ENCODE peak calls at places on chromosomes 5 and 9, in four cellular contexts. S is NCI-H1436 treated with DMSO at 0.1 percent for 48 hours; Y is stimulated activated CD4-positive, alpha-beta T cell treated with anti-CD3 and anti-CD28 coated beads, Interleukin-15, amount 100 ng/mL, for 24 hours; K is foreskin fibroblast. N is an unnamed sample.

GRCh38 chr5:172694541-172694940 is 53.5 kb downstream of the NEURL1B start:
- DNase-seq in S (no peak), Y (no peak), K (no peak), N (no peak)

GRCh38 chr9:96680812-96681499 is 25.8 kb upstream of the PRXL2C start:
- DNase-seq in S (no peak), Y (no peak), K (no peak), N (peak)

GRCh38 chr5:150625164-150625535 is 15.3 kb upstream of the SYNPO start:
- DNase-seq in S (no peak), Y (no peak), K (no peak), N (no peak)

GRCh38 chr5:144207875-144208444 is 37.3 kb downstream of the KCTD16 start:
- DNase-seq in S (no peak), Y (no peak), K (no peak), N (no peak)

GRCh38 chr9:96232539-96233241 is 69.3 kb downstream of the HSD17B3 start:
- DNase-seq in S (no peak), Y (peak), K (peak), N (peak)

GRCh38 chr9:77770340-77770739 is 122.2 kb upstream of the GNA14 start:
- DNase-seq in S (no peak), Y (no peak), K (peak), N (no peak)

GRCh38 chr9:121633736-121634135 is 17.7 kb upstream of the DAB2IP start:
- DNase-seq in S (no peak), Y (no peak), K (no peak), N (no peak)

GRCh38 chr5:141663506-141663905 is 12.3 kb upstream of the FCHSD1 start:
- DNase-seq in S (no peak), Y (no peak), K (no peak), N (no peak)

GRCh38 chr9:127124792-127125191 is 2.4 kb upstream of the ANGPTL2 start:
- DNase-seq in S (no peak), Y (no peak), K (no peak), N (no peak)

GRCh38 chr9:128066713-128067621 is at the start of gene NAIF1:
- DNase-seq in S (peak), Y (peak), K (peak), N (peak)

GRCh38 chr5:1312993-1313833 is 18.3 kb upstream of the TERT start:
- DNase-seq in S (peak), Y (peak), K (peak), N (no peak)

GRCh38 chr9:26266111-26266791 is 588.0 kb upstream of the TUSC1 start:
- DNase-seq in S (no peak), Y (no peak), K (no peak), N (no peak)

GRCh38 chr5:144219869-144220268 is 49.2 kb downstream of the KCTD16 start:
- DNase-seq in S (no peak), Y (no peak), K (no peak), N (no peak)

GRCh38 chr9:134592018-134592818 is 49.4 kb upstream of the COL5A1 start:
- DNase-seq in S (no peak), Y (no peak), K (peak), N (no peak)

GRCh38 chr9:121455527-121456239 is 44.0 kb downstream of the GGTA1 start:
- DNase-seq in S (no peak), Y (peak), K (no peak), N (no peak)

GRCh38 chr5:72064801-72065570 is 42.3 kb upstream of the MAP1B start:
- DNase-seq in S (peak), Y (no peak), K (no peak), N (no peak)

GRCh38 chr9:92640398-92641091 is 29.4 kb downstream of the IPPK start:
- DNase-seq in S (no peak), Y (no peak), K (no peak), N (no peak)